ENCODE peak calls at places on chromosomes 7 and 10, in seven cellular contexts. H is astrocyte of the spinal cord, C is hepatocyte, D is psoas muscle, P is keratinocyte, R is HL-60, G is PC-3. W is an unnamed sample.

GRCh38 chr7:143492043-143492471 is 14.4 kb downstream of the TAS2R41 start:
- DNase-seq in R (peak; percentile 35), C (peak; percentile 47), D (no peak), P (no peak), G (peak; percentile 30), H (peak; percentile 74), W (peak; percentile 91)

GRCh38 chr10:65571011-65571570 is 1354.7 kb upstream of the LRRTM3 start:
- DNase-seq in R (no peak), P (peak; percentile 5), G (peak; percentile 76), H (peak; percentile 22), C (peak; percentile 15), D (no peak), W (peak; percentile 34)

GRCh38 chr10:48670978-48671913 is 13.4 kb upstream of the WDFY4 start:
- DNase-seq in R (no peak), G (no peak), P (no peak), C (no peak), H (no peak), D (no peak), W (no peak)

GRCh38 chr10:113646337-113647201 is 17.3 kb downstream of the NRAP start:
- DNase-seq in G (no peak), H (no peak), C (no peak), P (no peak), D (no peak), R (no peak), W (no peak)

GRCh38 chr7:30699706-30700495 is 17.6 kb upstream of the CRHR2 start:
- DNase-seq in G (no peak), P (no peak), R (no peak), H (no peak), D (no peak), C (no peak), W (no peak)

GRCh38 chr7:116041615-116042014 is 11.1 kb upstream of the TFEC start:
- DNase-seq in D (no peak), R (no peak), G (no peak), P (no peak), H (no peak), C (no peak), W (no peak)

GRCh38 chr7:100835903-100836811 is 8.8 kb upstream of the EPHB4 start:
- DNase-seq in D (peak; percentile 41), G (no peak), R (no peak), H (no peak), C (peak; percentile 89), P (no peak), W (peak; percentile 78)

GRCh38 chr7:21429021-21429420 is 1.1 kb downstream of the SP4 start:
- DNase-seq in R (no peak), G (no peak), H (no peak), C (no peak), P (no peak), D (no peak), W (no peak)

GRCh38 chr7:120794100-120794729 is 63.7 kb downstream of the TSPAN12 start:
- DNase-seq in D (no peak), R (no peak), C (no peak), H (no peak), P (peak; percentile 17), G (no peak), W (peak; percentile 79)

GRCh38 chr7:157895520-157896375 is 558.9 kb downstream of the DNAJB6 start:
- DNase-seq in R (no peak), P (no peak), C (no peak), H (no peak), D (no peak), G (no peak), W (no peak)

GRCh38 chr7:66629222-66629658 is 559 bp downstream of the KCTD7 start:
- DNase-seq in D (no peak), H (no peak), R (no peak), G (no peak), C (no peak), P (no peak), W (no peak)

GRCh38 chr10:63825766-63826165 is 304.6 kb downstream of the REEP3 start:
- DNase-seq in R (no peak), C (no peak), D (no peak), G (no peak), H (no peak), P (no peak), W (no peak)

GRCh38 chr10:71244638-71245419 is 32.5 kb downstream of the UNC5B start:
- DNase-seq in P (no peak), C (peak; percentile 66), H (peak; percentile 75), R (no peak), D (peak; percentile 60), G (no peak), W (peak; percentile 18)
- H3K4me3 ChIP-seq in P (no peak overlapping the region), C (no peak overlapping the region), H (no peak overlapping the region), R (no peak overlapping the region), D (peak overlapping the region; percentile 29), G (no peak overlapping the region), W (no peak overlapping the region)

DNA sequence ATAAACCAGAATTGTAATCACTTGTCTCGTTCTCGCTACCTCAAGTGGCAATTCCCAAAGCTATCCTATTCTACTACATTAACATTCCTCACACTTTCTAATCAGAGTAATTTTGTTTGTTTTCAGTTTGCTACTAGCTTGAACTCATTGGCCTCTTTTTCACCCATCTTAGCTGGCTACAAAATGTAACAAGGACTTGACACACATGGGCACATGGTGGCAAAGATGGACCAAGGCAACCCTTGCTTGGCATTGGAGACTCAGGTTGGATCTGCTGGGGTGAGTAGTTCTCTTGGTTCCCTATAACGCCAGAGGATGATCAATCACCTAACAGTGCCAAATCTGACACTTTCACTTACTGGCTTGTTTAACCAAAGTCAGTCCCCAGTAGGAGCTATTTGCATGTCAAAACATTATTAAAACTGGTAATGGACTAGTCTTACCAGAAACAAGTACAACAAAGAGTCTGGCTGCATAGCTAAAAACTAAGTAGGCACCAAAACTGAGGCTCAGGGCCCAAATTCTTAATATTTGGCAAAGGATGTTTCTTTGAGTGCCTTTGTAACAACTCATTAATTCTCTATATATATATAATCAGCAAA is 1.9 kb downstream of the USP6NL start:
- DNase-seq in P (no peak), C (no peak), H (no peak), D (no peak), R (no peak), G (no peak), W (peak; percentile 7)
- TF ChIP-seq CTCF in P (no peak), C (no peak), H (no peak), D (no peak), R (no peak), G (no peak), W (no peak)

GRCh38 chr10:102416181-102417094 is 2.1 kb downstream of the PSD start:
- DNase-seq in P (no peak), C (no peak), R (no peak), H (no peak), G (no peak), D (no peak), W (no peak)
- H3K4me3 ChIP-seq in P (no peak overlapping the region), C (no peak overlapping the region), R (no peak overlapping the region), H (no peak overlapping the region), G (no peak overlapping the region), D (no peak overlapping the region), W (no peak overlapping the region)

GRCh38 chr7:91083855-91084644 is 180.2 kb upstream of the FZD1 start:
- DNase-seq in P (no peak), C (peak; percentile 7), H (no peak), G (peak; percentile 4), R (no peak), D (no peak), W (no peak)

GRCh38 chr7:91085175-91085574 is 179.1 kb upstream of the FZD1 start:
- DNase-seq in R (no peak), C (no peak), H (no peak), P (no peak), D (no peak), G (no peak), W (no peak)

GRCh38 chr7:91082038-91082437 is 182.2 kb upstream of the FZD1 start:
- DNase-seq in G (no peak), H (peak; percentile 83), P (no peak), R (no peak), C (no peak), D (no peak), W (peak; percentile 2)

GRCh38 chr7:91080351-91080750 is 183.9 kb upstream of the FZD1 start:
- DNase-seq in H (no peak), R (no peak), C (no peak), P (no peak), G (no peak), D (no peak), W (no peak)

DNA sequence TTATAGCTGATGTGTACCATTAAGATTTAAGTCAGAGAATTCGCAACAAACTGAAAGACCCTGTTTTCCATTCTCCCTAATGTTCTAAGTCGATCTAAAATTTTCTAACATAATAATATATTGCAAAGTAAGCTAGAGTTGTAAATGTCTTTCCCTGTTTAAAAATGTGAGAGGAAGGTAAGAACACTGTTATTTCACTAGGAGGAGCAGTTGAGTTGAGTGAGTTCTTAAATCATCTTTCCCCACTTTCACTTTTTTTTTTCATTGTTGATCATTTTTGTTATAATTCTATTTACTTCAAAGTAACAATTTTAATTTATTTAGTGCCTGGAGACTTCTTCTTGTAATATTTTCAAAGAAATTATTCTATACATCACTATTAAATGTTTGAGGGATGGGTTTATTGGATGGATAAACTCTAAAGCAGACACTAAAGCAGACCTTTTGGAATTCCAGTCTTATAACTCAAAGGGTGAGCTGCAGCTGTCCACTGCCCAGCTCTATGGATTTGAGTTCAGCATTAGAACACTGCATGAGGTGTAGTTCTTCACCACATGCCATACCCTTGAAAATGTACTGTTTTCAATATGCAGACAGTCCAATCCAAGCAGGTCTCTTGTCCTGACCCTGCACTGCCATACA is 181.3 kb upstream of the FZD1 start:
- DNase-seq in C (peak; percentile 22), H (peak; percentile 59), P (no peak), D (no peak), R (no peak), G (peak; percentile 41), W (peak; percentile 30)
- TF ChIP-seq CTCF in C (peak; percentile 64), H (peak; percentile 61), P (peak; percentile 44), D (peak; percentile 40), R (peak; percentile 23), G (peak; percentile 69), W (peak; percentile 43)

GRCh38 chr7:15684036-15684815 is 2.3 kb downstream of the MEOX2 start:
- DNase-seq in G (no peak), H (no peak), C (no peak), P (no peak), D (no peak), R (no peak), W (no peak)

GRCh38 chr7:15682751-15683150 is 3.7 kb downstream of the MEOX2 start:
- DNase-seq in D (no peak), C (no peak), H (no peak), G (no peak), P (no peak), R (no peak), W (no peak)

GRCh38 chr7:15675379-15675778 is 11.1 kb downstream of the MEOX2 start:
- DNase-seq in R (no peak), P (no peak), G (no peak), C (no peak), H (no peak), D (no peak), W (no peak)

GRCh38 chr7:15674586-15674985 is 11.9 kb downstream of the MEOX2 start:
- DNase-seq in D (no peak), H (no peak), G (no peak), C (no peak), R (no peak), P (no peak), W (no peak)

DNA sequence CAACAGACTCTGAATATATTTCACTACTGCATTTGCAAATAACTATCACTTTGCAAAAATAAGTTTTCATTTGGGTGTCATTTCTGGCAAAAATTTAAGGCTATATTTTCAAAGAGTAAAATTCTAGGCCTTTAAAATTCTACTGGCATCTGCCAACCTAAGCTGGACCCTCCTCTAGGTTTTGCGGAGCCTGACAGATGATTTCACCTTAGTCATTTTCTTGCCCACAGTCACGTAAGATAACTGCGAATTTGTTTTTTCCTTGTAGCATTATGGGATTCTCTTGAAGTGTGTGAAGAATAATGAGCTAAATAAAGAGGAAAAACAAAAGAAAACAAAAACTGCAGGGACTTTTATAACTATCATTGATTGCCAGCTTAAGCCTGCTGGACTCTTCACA is 7.8 kb downstream of the MEOX2 start:
- DNase-seq in P (no peak), D (no peak), R (no peak), C (no peak), G (no peak), H (no peak), W (no peak)
- H3K4me3 ChIP-seq in P (no peak overlapping the region), D (peak overlapping the region; percentile 29), R (no peak overlapping the region), C (no peak overlapping the region), G (no peak overlapping the region), H (no peak overlapping the region), W (no peak overlapping the region)

W was measured in bronchial epithelial cell.